ENCODE peak calls at places on chromosomes 16 and 17, in five cellular contexts. W is HCT116, J is GM12878, G is Panc1, Q is GM23338. N is an unnamed sample. For H3K4me1, the result is how much of the 10 kb centered on the place peaks cover.

GRCh38 chr16:72198641-72199250 is 26.8 kb upstream of the PMFBP1 start:
- DNase-seq in W (no peak), J (no peak), Q (peak), G (no peak), N (no peak)

GRCh38 chr17:40460585-40460975 is 17.3 kb downstream of the IGFBP4 start:
- DNase-seq in Q (no peak), J (no peak), G (no peak), W (no peak), N (no peak)

GRCh38 chr17:77872199-77872598 is 86.3 kb upstream of the TNRC6C start:
- DNase-seq in W (no peak), G (no peak), Q (no peak), J (no peak), N (no peak)

GRCh38 chr16:48609453-48610023 is 442 bp downstream of the N4BP1 start:
- DNase-seq in Q (peak), W (no peak), G (no peak), J (no peak), N (peak)

GRCh38 chr16:72976047-72976746 is 71.7 kb downstream of the ZFHX3 start:
- DNase-seq in G (no peak), Q (no peak), J (no peak), W (no peak), N (no peak)

GRCh38 chr17:67912656-67913055 is 83.6 kb downstream of the C17orf58 start:
- DNase-seq in W (no peak), J (no peak), Q (no peak), G (no peak), N (no peak)

GRCh38 chr16:35174006-35174405 is 1714.6 kb downstream of the TP53TG3F start:
- DNase-seq in J (no peak), Q (no peak), W (no peak), G (no peak), N (no peak)

GRCh38 chr17:4514206-4514605 is 15.5 kb downstream of the SPNS2 start:
- DNase-seq in W (no peak), G (no peak), Q (peak), J (no peak), N (no peak)

GRCh38 chr16:83046664-83047063 is 419.9 kb downstream of the CDH13 start:
- DNase-seq in Q (no peak), W (no peak), J (no peak), G (no peak), N (no peak)

GRCh38 chr17:79084291-79085153 is 9.9 kb downstream of the ENGASE start:
- DNase-seq in J (no peak), G (no peak), Q (no peak), W (no peak), N (no peak)

GRCh38 chr16:58345574-58346354 is 46.5 kb upstream of the GINS3 start:
- DNase-seq in G (no peak), J (no peak), Q (no peak), W (no peak), N (no peak)

GRCh38 chr16:78811247-78811646 is 711.8 kb downstream of the WWOX start:
- DNase-seq in W (no peak), Q (no peak), J (no peak), G (no peak), N (no peak)

GRCh38 chr17:65554568-65555223 is 6.8 kb downstream of the AXIN2 start:
- DNase-seq in G (no peak), W (no peak), Q (no peak), J (no peak), N (no peak)

GRCh38 chr17:78168906-78169793 is 769 bp downstream of the SYNGR2 start:
- DNase-seq in Q (peak), G (no peak), J (no peak), W (peak), N (peak)

GRCh38 chr17:16214190-16215001 is 938 bp downstream of the NCOR1 start:
- DNase-seq in J (no peak), Q (no peak), W (no peak), G (no peak), N (no peak)

GRCh38 chr17:27653572-27653971 is 22.6 kb downstream of the LGALS9 start:
- DNase-seq in Q (no peak), W (no peak), J (no peak), G (no peak), N (no peak)

GRCh38 chr16:64412578-64413280 is 709.1 kb downstream of the CDH11 start:
- DNase-seq in J (no peak), Q (no peak), G (no peak), W (no peak), N (no peak)

GRCh38 chr17:76714822-76715461 is 4.2 kb upstream of the MXRA7 start:
- DNase-seq in Q (peak), J (no peak), G (no peak), W (no peak), N (no peak)

GRCh38 chr17:68790931-68791330 is 164.3 kb downstream of the ABCA8 start:
- DNase-seq in J (no peak), W (no peak), G (no peak), Q (no peak), N (no peak)

GRCh38 chr17:79570653-79571052 is 40.2 kb downstream of the RBFOX3 start:
- DNase-seq in Q (no peak), G (no peak), W (no peak), J (no peak), N (no peak)

GRCh38 chr16:83968483-83968865 is 430 bp downstream of the NECAB2 start:
- DNase-seq in Q (no peak), G (no peak), W (no peak), J (no peak), N (no peak)

GRCh38 chr17:61488878-61489718 is 36.9 kb downstream of the TBX4 start:
- DNase-seq in G (no peak), J (no peak), W (no peak), Q (no peak), N (peak)

GRCh38 chr17:8964801-8965393 is 610 bp downstream of the PIK3R5 start:
- DNase-seq in Q (no peak), W (no peak), G (no peak), J (no peak), N (no peak)

GRCh38 chr16:56222482-56222997 is 31.3 kb downstream of the GNAO1 start:
- DNase-seq in W (no peak), J (no peak), G (no peak), Q (peak), N (no peak)

GRCh38 chr17:51298508-51299371 is 38.4 kb downstream of the UTP18 start:
- DNase-seq in W (peak), J (no peak), Q (peak), G (peak), N (peak)

GRCh38 chr16:51553910-51554309 is 402.8 kb upstream of the SALL1 start:
- DNase-seq in W (no peak), Q (no peak), J (no peak), G (no peak), N (no peak)

GRCh38 chr16:58491-59439 is 5.1 kb downstream of the SNRNP25 start:
- DNase-seq in G (no peak), J (no peak), W (no peak), Q (no peak), N (no peak)

GRCh38 chr17:57810740-57811632 is 38.9 kb downstream of the MRPS23 start:
- DNase-seq in W (no peak), G (no peak), J (no peak), Q (no peak), N (no peak)

GRCh38 chr16:69171325-69172095 is 15.5 kb upstream of the SNTB2 start:
- DNase-seq in W (no peak), Q (peak), J (no peak), G (no peak), N (no peak)

GRCh38 chr17:43169561-43170139 is 1.4 kb upstream of the NBR1 start:
- DNase-seq in Q (peak), W (no peak), J (no peak), G (no peak), N (peak)

GRCh38 chr17:4256952-4257351 is 6.8 kb downstream of the ANKFY1 start:
- DNase-seq in W (no peak), J (no peak), Q (no peak), G (no peak), N (no peak)

GRCh38 chr17:29723283-29724047 is 100.8 kb upstream of the CORO6 start:
- DNase-seq in J (peak), W (no peak), G (no peak), Q (no peak), N (no peak)

GRCh38 chr16:51994597-51994996 is 552.3 kb downstream of the TOX3 start:
- DNase-seq in W (no peak), Q (no peak), G (peak), J (no peak), N (no peak)

GRCh38 chr17:43591750-43592562 is 45.8 kb upstream of the ETV4 start:
- DNase-seq in G (no peak), W (no peak), Q (no peak), J (no peak), N (no peak)

GRCh38 chr16:17161034-17161433 is 309.7 kb downstream of the XYLT1 start:
- DNase-seq in W (no peak), J (no peak), Q (peak), G (no peak), N (no peak)

GRCh38 chr17:17403899-17404576 is 72.8 kb upstream of the MED9 start:
- DNase-seq in W (no peak), G (no peak), J (no peak), Q (no peak), N (no peak)

GRCh38 chr16:2598133-2598641 is 60.4 kb downstream of the PDPK1 start:
- DNase-seq in G (no peak), W (no peak), J (no peak), Q (no peak), N (no peak)

GRCh38 chr16:56895813-56896212 is 30.8 kb downstream of the SLC12A3 start:
- DNase-seq in J (no peak), W (no peak), Q (no peak), G (no peak), N (no peak)

GRCh38 chr17:49995055-49995738 is at the start of gene DLX3:
- DNase-seq in J (no peak), W (no peak), G (no peak), Q (peak), N (peak)

DNA sequence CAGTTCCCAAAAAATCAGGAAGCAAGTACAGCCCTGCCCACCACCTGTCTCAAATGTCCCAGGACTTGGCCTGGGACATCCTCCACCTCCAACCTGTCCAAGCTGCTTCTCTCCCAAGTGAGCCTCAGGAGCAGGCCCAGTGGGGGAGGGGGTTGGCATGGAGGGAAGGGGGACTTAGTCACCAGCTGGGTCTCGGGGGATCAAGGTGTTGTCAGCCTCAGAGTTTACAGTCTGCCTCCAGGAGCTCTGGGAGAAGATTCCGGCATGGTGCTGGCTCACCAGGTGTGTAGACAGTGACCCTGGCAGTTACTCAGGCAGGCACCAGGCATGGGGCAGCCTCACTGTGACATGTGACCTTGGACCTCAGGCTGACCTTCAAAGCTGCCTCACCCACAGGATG is 19.7 kb downstream of the ZNF423 start:
- DNase-seq in Q (no peak), W (no peak), G (no peak), J (no peak), N (no peak)
- H3K4me1 ChIP-seq in Q (half or more), W (under half), G (under half), J (under half), N (under half)

DNA sequence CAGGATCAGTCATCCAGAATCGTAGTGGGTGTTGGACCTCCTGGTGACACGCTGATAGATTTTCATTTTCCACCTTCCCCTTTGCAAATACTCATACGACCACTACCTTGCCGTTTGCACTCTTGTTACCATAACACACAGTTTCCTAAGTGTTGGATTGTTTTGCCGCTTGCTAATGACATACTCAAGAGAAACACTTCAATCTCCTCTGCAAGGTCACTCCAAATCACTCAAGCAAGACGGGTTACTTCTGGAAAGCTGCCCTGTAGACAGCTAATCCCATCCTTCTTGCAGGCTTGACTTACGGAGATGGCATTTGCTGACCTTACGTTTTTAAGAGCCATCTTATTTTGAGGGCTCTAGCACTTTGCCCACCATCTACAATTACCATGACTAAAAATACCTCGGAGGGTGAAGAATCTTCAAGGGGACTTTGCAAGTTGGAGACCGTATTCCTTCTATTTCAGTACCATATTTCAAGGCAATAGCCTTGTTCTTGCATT is 46.2 kb downstream of the MYH3 start:
- DNase-seq in Q (no peak), J (no peak), W (no peak), G (no peak), N (no peak)
- H3K4me3 ChIP-seq in Q (no peak), J (no peak), W (no peak), G (no peak), N (no peak)

GRCh38 chr17:82703935-82704865 is 5.7 kb upstream of the RAB40B start:
- DNase-seq in Q (no peak), G (no peak), J (no peak), W (no peak), N (no peak)
- TF ChIP-seq REST in Q (no peak), G (no peak), J (no peak), W (no peak), N (no peak)

GRCh38 chr16:30066882-30067583 is 1.5 kb downstream of the ALDOA start:
- DNase-seq in G (no peak), W (no peak), Q (no peak), J (no peak), N (no peak)

GRCh38 chr16:30065112-30065942 is at the start of gene ALDOA:
- DNase-seq in Q (peak), J (peak), W (peak), G (peak), N (peak)

GRCh38 chr16:30064746-30065111 is 831 bp upstream of the ALDOA start:
- DNase-seq in W (no peak), J (no peak), G (no peak), Q (no peak), N (no peak)

GRCh38 chr16:30067584-30067916 is 2.0 kb downstream of the ALDOA start:
- DNase-seq in J (no peak), G (no peak), W (no peak), Q (no peak), N (no peak)

DNA sequence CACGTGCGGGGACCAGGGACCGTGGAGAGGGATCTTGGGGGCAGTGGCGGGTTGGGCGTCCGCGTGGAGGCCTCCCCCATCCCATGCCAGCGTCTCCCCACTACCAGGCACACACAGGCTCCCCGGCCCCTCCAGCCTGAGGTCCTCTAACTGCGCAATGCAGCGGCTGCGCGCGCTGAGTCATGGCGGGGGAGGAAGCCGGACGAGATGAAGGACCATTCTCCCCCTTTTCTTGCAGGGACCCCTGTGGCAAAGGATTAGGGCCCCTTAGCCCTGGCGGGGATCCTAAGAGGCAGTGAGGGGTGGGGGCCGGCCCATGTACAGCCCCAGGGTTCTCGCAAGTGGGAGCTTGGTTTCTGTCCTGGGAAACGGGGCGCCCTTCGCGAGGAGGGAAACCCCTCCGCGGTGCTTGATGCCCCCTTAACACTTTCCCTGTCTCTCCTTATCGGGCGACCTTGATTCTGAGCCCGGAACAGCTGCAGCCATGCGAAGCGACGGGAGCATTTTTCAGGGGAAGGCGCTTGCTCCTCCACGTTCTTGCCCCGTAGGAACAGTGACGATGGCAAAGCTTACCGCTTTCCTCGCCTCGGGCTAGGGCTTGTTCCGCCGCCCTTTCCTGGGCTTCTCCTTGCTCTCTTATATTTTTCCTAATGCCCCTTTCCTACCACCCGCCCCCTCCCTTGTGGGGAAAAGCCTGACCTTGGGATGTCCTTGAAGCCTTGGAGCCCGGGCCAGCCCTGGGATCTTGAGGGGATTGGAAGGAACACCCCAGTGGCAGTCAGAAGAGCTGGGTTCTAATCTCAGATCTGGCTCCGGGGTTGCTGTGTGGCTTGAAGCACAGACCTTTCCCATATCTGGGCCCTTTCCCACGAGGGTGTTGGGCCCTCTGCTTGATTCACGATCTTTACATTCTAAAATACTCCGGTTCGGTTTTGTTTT is 652 bp downstream of the ALDOA start:
- DNase-seq in G (no peak), J (no peak), Q (peak), W (no peak), N (no peak)
- H3K4me1 ChIP-seq in G (under half), J (under half), Q (under half), W (under half), N (under half)

GRCh38 chr16:88593489-88593888 is 23.3 kb downstream of the ZC3H18 start:
- DNase-seq in G (no peak), Q (peak), W (no peak), J (no peak), N (no peak)

GRCh38 chr16:88595101-88595500 is 24.9 kb downstream of the ZC3H18 start:
- DNase-seq in G (no peak), W (no peak), Q (no peak), J (no peak), N (no peak)

GRCh38 chr16:88591577-88592021 is 21.4 kb downstream of the ZC3H18 start:
- DNase-seq in W (no peak), J (peak), Q (no peak), G (no peak), N (no peak)

GRCh38 chr16:88593910-88594309 is 23.7 kb downstream of the ZC3H18 start:
- DNase-seq in W (no peak), G (no peak), J (no peak), Q (no peak), N (no peak)

GRCh38 chr16:88593064-88593463 is 22.9 kb downstream of the ZC3H18 start:
- DNase-seq in W (no peak), Q (no peak), J (no peak), G (no peak), N (no peak)
- H3K4me3 ChIP-seq in W (no peak), Q (no peak), J (no peak), G (no peak), N (no peak)

DNA sequence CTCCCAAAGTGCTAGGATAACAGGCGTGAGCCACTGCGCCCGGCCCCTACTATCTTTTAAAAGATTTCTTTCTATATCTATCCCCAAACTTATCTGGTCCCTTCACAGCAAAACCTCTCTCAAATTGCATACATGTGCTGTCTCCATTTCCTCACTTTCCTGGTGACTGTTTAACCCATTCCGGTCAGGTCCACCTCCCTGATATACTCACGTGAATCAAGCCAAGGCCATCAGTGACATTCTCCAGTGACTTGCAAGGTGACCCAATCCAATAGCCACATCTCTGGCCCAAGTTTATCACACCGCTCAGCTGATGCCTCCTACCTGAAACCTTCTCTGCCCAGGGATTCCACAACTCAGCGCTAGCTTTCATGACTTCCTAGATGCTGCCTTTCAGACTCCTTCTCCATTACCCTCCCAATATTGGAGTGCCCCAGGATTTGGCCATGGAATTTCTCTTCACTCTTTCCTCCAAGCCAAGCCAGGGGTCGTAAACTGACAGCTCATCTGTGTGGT is 1.4 kb upstream of the CTCF start:
- DNase-seq in Q (no peak), W (no peak), G (no peak), J (no peak), N (no peak)
- TF ChIP-seq REST in Q (no peak), W (no peak), G (no peak), J (no peak), N (no peak)

GRCh38 chr17:1390422-1391367 is 9.3 kb downstream of the YWHAE start:
- DNase-seq in J (no peak), Q (no peak), G (no peak), W (no peak), N (no peak)
- H3K4me1 ChIP-seq in J (under half), Q (half or more), G (half or more), W (half or more), N (half or more)

DNA sequence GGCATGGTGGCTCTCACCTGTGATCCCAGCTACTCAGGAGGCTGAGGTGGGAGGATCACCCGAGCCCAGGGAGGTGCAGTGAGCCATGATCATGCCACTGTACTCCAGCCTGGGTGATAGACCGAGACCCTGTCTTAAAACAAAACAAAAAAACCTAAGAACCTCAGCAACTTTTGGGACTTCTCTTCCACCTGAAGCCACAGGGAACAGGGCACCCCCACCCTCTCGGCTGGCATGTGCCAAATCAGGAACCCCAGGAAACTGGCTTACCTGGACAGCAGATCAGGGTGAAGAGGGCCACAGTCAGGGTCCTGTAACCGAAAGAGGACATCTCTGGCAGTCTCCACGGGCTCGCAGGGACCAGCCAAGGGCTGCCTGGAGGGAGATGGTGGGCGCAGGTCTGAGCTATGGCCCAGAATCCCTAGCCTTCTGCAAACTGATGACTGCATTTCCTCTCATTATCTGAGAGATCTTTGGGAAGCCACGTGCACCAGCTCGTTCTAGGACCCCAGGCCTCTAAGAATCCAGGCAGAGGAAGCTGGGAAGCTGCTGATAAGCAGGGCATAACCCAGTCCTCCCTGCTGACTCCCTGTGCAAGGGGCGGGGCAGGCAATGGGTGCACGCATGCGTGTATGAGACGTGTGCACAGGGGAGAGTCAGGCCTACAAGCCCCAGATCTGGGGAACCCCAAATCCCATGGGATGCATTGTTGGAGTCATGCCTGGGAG is 8.4 kb downstream of the PRR29 start:
- DNase-seq in Q (no peak), J (no peak), G (no peak), W (no peak), N (no peak)
- H3K4me3 ChIP-seq in Q (no peak), J (no peak), G (no peak), W (no peak), N (no peak)

N was measured in A549.